ENCODE peak calls at places on chromosomes 12 and 14, in five cellular contexts. F, L, D, V and I are unnamed samples.

GRCh38 chr14:92783813-92784431 is 10.2 kb upstream of the GOLGA5 start:
- DNase-seq in L (peak; percentile 29), F (peak; percentile 87), D (peak; percentile 75), V (no peak), I (peak; percentile 55)

GRCh38 chr12:109383240-109383639 is 35.5 kb downstream of the MYO1H start:
- DNase-seq in V (no peak), D (no peak), F (no peak), L (no peak), I (no peak)

GRCh38 chr12:26119391-26119981 is 5.4 kb downstream of the BHLHE41 start:
- DNase-seq in F (peak; percentile 61), V (no peak), L (no peak), D (peak; percentile 78), I (no peak)

GRCh38 chr12:112408621-112409020 is 784 bp downstream of the RPL6 start:
- DNase-seq in D (no peak), V (no peak), L (no peak), F (no peak), I (no peak)

GRCh38 chr12:1456885-1457284 is 137.5 kb downstream of the FBXL14 start:
- DNase-seq in V (no peak), F (no peak), D (no peak), L (no peak), I (no peak)

GRCh38 chr14:88632512-88632911 is 69.7 kb downstream of the ZC3H14 start:
- DNase-seq in D (no peak), F (no peak), L (no peak), V (no peak), I (no peak)

GRCh38 chr12:56679834-56680575 is 8.1 kb downstream of the PTGES3 start:
- DNase-seq in L (no peak), V (no peak), F (no peak), D (no peak), I (no peak)

GRCh38 chr12:56206373-56207166 is 15.2 kb downstream of the RNF41 start:
- DNase-seq in V (peak; percentile 39), L (peak; percentile 65), F (peak; percentile 62), D (peak; percentile 54), I (no peak)

GRCh38 chr14:70873627-70874026 is 33.6 kb upstream of the PCNX1 start:
- DNase-seq in V (no peak), D (no peak), F (no peak), L (no peak), I (no peak)

GRCh38 chr12:29971431-29971830 is 187.7 kb upstream of the TMTC1 start:
- DNase-seq in D (no peak), L (no peak), F (no peak), V (no peak), I (no peak)

GRCh38 chr14:63492391-63492790 is 50.8 kb downstream of the PPP2R5E start:
- DNase-seq in L (no peak), F (peak; percentile 66), D (peak; percentile 80), V (no peak), I (no peak)

GRCh38 chr12:59158066-59158465 is 237.8 kb upstream of the LRIG3 start:
- DNase-seq in V (no peak), L (no peak), F (no peak), D (no peak), I (no peak)

GRCh38 chr12:53616950-53617349 is 9.2 kb downstream of the ATF7 start:
- DNase-seq in V (no peak), L (no peak), D (no peak), F (no peak), I (no peak)

GRCh38 chr14:101823511-101824120 is 62.1 kb downstream of the PPP2R5C start:
- DNase-seq in D (no peak), L (peak; percentile 60), V (no peak), F (no peak), I (no peak)

GRCh38 chr12:51196547-51196946 is 21.3 kb downstream of the POU6F1 start:
- DNase-seq in V (no peak), F (no peak), D (no peak), L (no peak), I (no peak)

GRCh38 chr12:113612076-113612728 is 140.5 kb upstream of the LHX5 start:
- DNase-seq in V (no peak), F (no peak), L (no peak), D (no peak), I (no peak)

GRCh38 chr14:92929689-92930608 is 7.0 kb downstream of the CHGA start:
- DNase-seq in V (no peak), L (no peak), F (no peak), D (no peak), I (no peak)

GRCh38 chr12:116436561-116437249 is 122.5 kb upstream of the MAP1LC3B2 start:
- DNase-seq in L (peak; percentile 42), D (no peak), V (no peak), F (no peak), I (no peak)

GRCh38 chr14:53872551-53873188 is 84.0 kb downstream of the BMP4 start:
- DNase-seq in L (no peak), F (no peak), D (no peak), V (no peak), I (no peak)

GRCh38 chr12:31958601-31959000 is 614 bp upstream of the RESF1 start:
- DNase-seq in D (no peak), L (no peak), F (no peak), V (no peak), I (no peak)

GRCh38 chr14:99430491-99430890 is 50.2 kb downstream of the SETD3 start:
- DNase-seq in V (no peak), F (no peak), L (no peak), D (no peak), I (no peak)

GRCh38 chr14:103880334-103880985 is 33.1 kb upstream of the PPP1R13B start:
- DNase-seq in F (peak; percentile 15), L (peak; percentile 72), V (peak; percentile 80), D (peak; percentile 51), I (peak; percentile 14)

GRCh38 chr12:130831246-130831645 is 7.8 kb downstream of the STX2 start:
- DNase-seq in V (no peak), D (no peak), L (no peak), F (no peak), I (no peak)

GRCh38 chr12:26188132-26188531 is 7.2 kb upstream of the SSPN start:
- DNase-seq in V (no peak), F (peak; percentile 42), D (peak; percentile 87), L (no peak), I (peak; percentile 40)

GRCh38 chr14:72903707-72904106 is 9.8 kb upstream of the DPF3 start:
- DNase-seq in F (no peak), V (no peak), D (no peak), L (no peak), I (no peak)

GRCh38 chr14:22556021-22556989 is 32.7 kb downstream of the DAD1 start:
- DNase-seq in F (peak; percentile 35), V (peak; percentile 47), L (peak; percentile 88), D (peak; percentile 89), I (no peak)

GRCh38 chr12:69095765-69096477 is 143.4 kb upstream of the CPSF6 start:
- DNase-seq in D (no peak), F (peak; percentile 19), L (no peak), V (no peak), I (no peak)

GRCh38 chr14:27026097-27026496 is 428.3 kb upstream of the NOVA1 start:
- DNase-seq in V (no peak), F (no peak), L (no peak), D (no peak), I (no peak)

GRCh38 chr14:104601786-104602185 is 2.8 kb downstream of the TMEM179 start:
- DNase-seq in L (no peak), F (no peak), D (peak; percentile 2), V (no peak), I (no peak)

GRCh38 chr12:127588224-127588623 is 678.7 kb upstream of the TMEM132C start:
- DNase-seq in D (peak; percentile 90), L (no peak), V (no peak), F (peak; percentile 93), I (peak; percentile 10)

GRCh38 chr12:9372202-9372601 is 164.0 kb upstream of the PZP start:
- DNase-seq in D (peak; percentile 9), V (no peak), L (no peak), F (peak; percentile 11), I (no peak)

GRCh38 chr14:103130965-103131364 is 7.7 kb downstream of the TNFAIP2 start:
- DNase-seq in V (peak; percentile 58), F (peak; percentile 83), D (peak; percentile 90), L (no peak), I (peak; percentile 76)

GRCh38 chr12:52361553-52361952 is 5.7 kb downstream of the KRT85 start:
- DNase-seq in F (no peak), V (no peak), D (no peak), L (no peak), I (no peak)

GRCh38 chr12:32586390-32586789 is 92.7 kb upstream of the DNM1L start:
- DNase-seq in V (no peak), F (peak; percentile 54), D (peak; percentile 54), L (no peak), I (peak; percentile 61)

GRCh38 chr14:54782803-54783659 is 119.6 kb downstream of the GCH1 start:
- DNase-seq in D (no peak), V (peak; percentile 32), L (peak; percentile 18), F (no peak), I (no peak)

DNA sequence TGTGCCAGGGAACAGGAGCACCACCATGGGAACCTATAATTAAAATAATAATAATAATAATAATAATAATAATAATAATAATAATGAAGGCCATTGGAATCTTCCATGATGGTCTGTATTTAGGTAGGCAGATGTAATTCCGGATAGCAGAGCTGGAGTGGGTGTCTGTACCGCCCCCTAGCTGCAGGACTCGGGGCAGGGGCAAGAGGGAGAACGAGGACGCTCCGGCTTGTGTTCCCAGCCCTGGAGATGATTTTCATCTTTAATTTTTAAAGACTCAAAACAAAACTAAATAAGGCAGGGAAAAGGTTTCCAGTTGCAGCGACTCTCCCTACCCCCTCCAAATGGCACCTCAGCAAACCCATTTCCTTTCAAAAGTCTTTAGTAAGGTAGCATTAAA is 501.1 kb downstream of the VRK1 start:
- DNase-seq in V (no peak), D (no peak), F (no peak), L (no peak), I (no peak)
- TF ChIP-seq CTCF in V (no peak), D (no peak), F (no peak), L (no peak), I (no peak)

GRCh38 chr14:38217538-38217937 is 9.8 kb downstream of the SSTR1 start:
- DNase-seq in V (no peak), L (no peak), D (no peak), F (no peak), I (no peak)
- H3K4me3 ChIP-seq in V (no peak overlapping the region), L (no peak overlapping the region), D (no peak overlapping the region), F (no peak overlapping the region), I (no peak overlapping the region)

GRCh38 chr12:85076688-85077430 is 40.7 kb downstream of the LRRIQ1 start:
- DNase-seq in D (peak; percentile 92), V (peak; percentile 14), L (no peak), F (peak; percentile 83), I (peak; percentile 52)
- TF ChIP-seq CTCF in D (peak; percentile 55), V (peak; percentile 20), L (peak; percentile 21), F (peak; percentile 46), I (peak; percentile 36)

DNA sequence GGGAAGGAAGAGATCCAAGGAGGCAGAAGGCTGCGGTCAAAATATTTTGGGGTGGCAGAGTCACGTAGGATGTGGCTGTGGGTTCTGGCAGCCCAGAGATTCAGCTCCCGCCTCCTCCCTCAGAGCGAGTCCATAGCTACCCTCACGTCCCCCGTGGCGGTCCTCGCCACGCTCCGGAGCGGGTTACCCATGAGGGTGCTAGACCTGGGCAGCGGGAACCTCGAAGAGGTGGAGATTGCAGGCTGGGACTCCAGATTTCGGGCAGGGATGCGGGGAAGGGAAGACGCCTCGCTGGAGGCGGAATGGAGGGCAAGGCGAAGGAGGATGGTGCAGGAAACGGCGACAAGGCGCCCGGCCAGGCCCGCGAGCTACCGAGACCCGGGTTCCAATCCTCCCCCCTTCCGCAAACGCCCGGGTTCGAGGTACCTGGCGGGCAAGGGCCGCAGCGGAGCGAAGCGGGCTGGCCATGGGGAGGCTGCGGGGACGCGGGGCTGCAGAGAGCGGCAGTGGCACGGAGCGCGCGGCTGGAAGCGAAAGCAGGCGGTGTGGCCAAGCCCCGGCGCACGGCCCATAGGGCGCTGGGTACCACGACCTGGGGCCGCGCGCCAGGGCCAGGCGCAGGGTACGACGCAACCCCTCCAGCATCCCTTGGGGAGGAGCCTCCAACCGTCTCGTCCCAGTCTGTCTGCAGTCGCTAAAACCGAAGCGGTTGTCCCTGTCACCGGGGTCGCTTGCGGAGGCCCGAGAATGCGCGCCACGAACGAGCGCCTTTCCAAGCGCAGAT is 46.2 kb downstream of the BCAT1 start:
- DNase-seq in V (no peak), F (no peak), D (no peak), L (no peak), I (no peak)
- H3K4me3 ChIP-seq in V (peak overlapping the region; percentile 14), F (peak overlapping the region; percentile 67), D (peak overlapping the region; percentile 53), L (peak overlapping the region; percentile 37), I (peak overlapping the region; percentile 55)